ENCODE peak calls at places on chromosomes 1 and 21, in five cellular contexts. L is ovary; E is CD8-positive, alpha-beta T cell; T is PC-9; O is heart right ventricle. R is an unnamed sample.

GRCh38 chr1:21174638-21175323 is 1.9 kb downstream of the EIF4G3 start:
- DNase-seq in E (no peak), T (no peak), L (no peak), O (no peak), R (peak; percentile 13)

GRCh38 chr1:65189716-65190115 is 41.7 kb downstream of the AK4 start:
- DNase-seq in L (no peak), T (no peak), O (no peak), E (no peak), R (no peak)

GRCh38 chr1:32894019-32894600 is 7.1 kb downstream of the TMEM54 start:
- DNase-seq in O (no peak), T (no peak), L (no peak), E (no peak), R (no peak)

GRCh38 chr1:154837034-154837678 is 32.9 kb downstream of the KCNN3 start:
- DNase-seq in E (no peak), L (peak; percentile 43), O (peak; percentile 31), T (no peak), R (no peak)

GRCh38 chr1:203769505-203770343 is 4.7 kb downstream of the LAX1 start:
- DNase-seq in E (no peak), L (peak; percentile 26), O (peak; percentile 58), T (no peak), R (peak; percentile 48)

GRCh38 chr1:105632342-105633196 is 1423.9 kb upstream of the PRMT6 start:
- DNase-seq in T (no peak), L (no peak), E (no peak), O (no peak), R (no peak)

GRCh38 chr21:46122241-46122671 is 24.3 kb downstream of the COL6A2 start:
- DNase-seq in T (no peak), E (no peak), L (peak; percentile 23), O (no peak), R (peak; percentile 9)

GRCh38 chr21:26965567-26966359 is 1.1 kb downstream of the ADAMTS5 start:
- DNase-seq in L (peak; percentile 83), O (peak; percentile 55), T (no peak), E (no peak), R (peak; percentile 63)

GRCh38 chr1:203360772-203361171 is 9.8 kb upstream of the FMOD start:
- DNase-seq in T (no peak), E (no peak), O (no peak), L (peak; percentile 7), R (no peak)

GRCh38 chr1:205124726-205125125 is 2.9 kb upstream of the RBBP5 start:
- DNase-seq in L (no peak), E (no peak), O (no peak), T (no peak), R (no peak)

GRCh38 chr21:16554522-16554921 is 824.7 kb downstream of the USP25 start:
- DNase-seq in T (no peak), O (peak; percentile 31), L (no peak), E (no peak), R (no peak)

GRCh38 chr1:62325076-62325475 is 5.8 kb upstream of the KANK4 start:
- DNase-seq in L (no peak), O (no peak), E (no peak), T (peak; percentile 79), R (no peak)

GRCh38 chr1:223556414-223557124 is 108.9 kb downstream of the CAPN8 start:
- DNase-seq in T (peak; percentile 80), L (no peak), O (peak; percentile 24), E (no peak), R (peak; percentile 43)

GRCh38 chr1:93909146-93910050 is at the start of gene GCLM:
- DNase-seq in L (peak; percentile 93), E (peak; percentile 87), T (peak; percentile 97), O (peak; percentile 95), R (peak; percentile 92)

GRCh38 chr21:21182401-21182800 is 184.2 kb downstream of the NCAM2 start:
- DNase-seq in T (no peak), E (no peak), L (no peak), O (no peak), R (no peak)

GRCh38 chr1:37867784-37868183 is 8.4 kb upstream of the MTF1 start:
- DNase-seq in L (no peak), O (no peak), E (no peak), T (no peak), R (no peak)

GRCh38 chr21:36754241-36754881 is 55.4 kb downstream of the SIM2 start:
- DNase-seq in E (no peak), T (no peak), L (no peak), O (no peak), R (no peak)

GRCh38 chr1:201648066-201648910 is 109.4 kb downstream of the NAV1 start:
- DNase-seq in T (peak; percentile 52), L (peak; percentile 66), E (no peak), O (peak; percentile 68), R (peak; percentile 68)

GRCh38 chr1:100860397-100860991 is 34.1 kb downstream of the EXTL2 start:
- DNase-seq in L (no peak), O (no peak), T (no peak), E (no peak), R (peak; percentile 43)

GRCh38 chr1:27664291-27664690 is 7.7 kb downstream of the IFI6 start:
- DNase-seq in T (no peak), O (no peak), L (no peak), E (no peak), R (no peak)

GRCh38 chr1:114040273-114041043 is 61.2 kb downstream of the OLFML3 start:
- DNase-seq in O (no peak), E (no peak), L (no peak), T (no peak), R (no peak)

GRCh38 chr1:155977607-155978324 is 581 bp downstream of the ARHGEF2 start:
- DNase-seq in O (peak; percentile 62), T (no peak), L (peak; percentile 67), E (peak; percentile 48), R (peak; percentile 48)

GRCh38 chr1:155000475-155000724 is 2.2 kb upstream of the ZBTB7B start:
- DNase-seq in T (no peak), O (no peak), L (no peak), E (peak; percentile 35), R (peak; percentile 50)

GRCh38 chr1:36594041-36594440 is 111.3 kb upstream of the CSF3R start:
- DNase-seq in T (no peak), O (no peak), E (no peak), L (no peak), R (no peak)

GRCh38 chr1:32224285-32224684 is 2.1 kb downstream of the EIF3I start:
- DNase-seq in E (no peak), O (no peak), L (no peak), T (no peak), R (no peak)

GRCh38 chr1:215001419-215002021 is 81.0 kb upstream of the KCNK2 start:
- DNase-seq in E (no peak), L (no peak), O (no peak), T (no peak), R (no peak)

GRCh38 chr1:35790670-35791069 is 17.1 kb upstream of the AGO4 start:
- DNase-seq in L (no peak), T (no peak), E (no peak), O (no peak), R (no peak)

GRCh38 chr1:147579532-147580199 is 38.4 kb downstream of the BCL9 start:
- DNase-seq in O (no peak), T (no peak), L (no peak), E (no peak), R (no peak)

GRCh38 chr1:206471993-206472392 is 1.7 kb downstream of the IKBKE start:
- DNase-seq in O (no peak), E (peak; percentile 43), L (no peak), T (no peak), R (no peak)

GRCh38 chr1:203187306-203188264 is 1.1 kb upstream of the CHI3L1 start:
- DNase-seq in L (no peak), T (no peak), E (no peak), O (no peak), R (no peak)

GRCh38 chr1:219298581-219299148 is 125.0 kb downstream of the LYPLAL1 start:
- DNase-seq in O (no peak), L (no peak), T (no peak), E (no peak), R (no peak)

GRCh38 chr1:70115315-70115714 is 90.1 kb downstream of the LRRC40 start:
- DNase-seq in O (no peak), T (no peak), L (no peak), E (no peak), R (no peak)

DNA sequence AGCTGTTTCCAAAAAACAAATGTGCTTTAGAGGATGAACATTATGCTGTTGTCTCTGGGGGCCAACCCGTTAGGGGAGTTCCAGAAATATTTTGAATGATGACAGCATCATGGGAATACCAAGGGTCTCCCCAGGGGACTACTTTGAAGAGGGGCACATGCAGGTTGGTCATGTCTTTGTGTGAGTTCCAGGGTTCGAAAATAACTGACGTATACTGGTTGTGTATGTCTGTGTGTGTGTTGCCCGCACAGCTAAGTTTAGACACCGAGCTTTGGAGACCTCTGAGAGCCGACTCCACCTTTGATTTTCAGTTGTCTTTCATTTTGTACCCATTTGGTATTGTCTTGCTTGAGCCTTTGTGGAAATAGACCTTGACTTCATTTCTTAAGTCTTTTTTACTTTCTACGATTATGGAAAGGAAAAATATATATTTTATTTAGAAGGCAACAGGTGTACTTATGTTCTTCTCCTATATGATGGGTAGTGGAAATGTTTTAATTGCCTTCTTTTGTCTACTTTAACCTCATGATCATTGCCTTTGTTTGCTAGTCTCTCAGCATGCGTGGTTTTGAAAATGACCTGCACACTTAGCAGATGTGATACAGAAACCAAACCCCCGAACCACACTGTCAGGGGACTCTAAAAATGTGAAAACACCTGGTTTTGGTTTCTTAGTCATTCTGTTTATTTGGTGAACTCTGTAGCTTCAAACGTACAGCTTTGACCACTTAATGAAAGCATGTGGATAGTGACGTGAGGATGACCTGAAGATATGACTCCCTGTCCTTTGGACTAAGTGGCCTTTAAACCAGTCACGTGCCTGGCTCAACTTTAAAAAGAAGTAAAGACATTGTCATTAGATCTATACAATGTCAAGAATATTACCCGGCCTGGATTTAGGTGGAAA is 56.5 kb downstream of the GALNT2 start:
- DNase-seq in E (no peak), L (no peak), T (no peak), O (no peak), R (no peak)
- H3K4me1 ChIP-seq in E (peaks cover 38% of the 10 kb centered on the region), L (peaks cover 8% of the 10 kb centered on the region), T (peaks cover 14% of the 10 kb centered on the region), O (peaks cover 65% of the 10 kb centered on the region), R (peaks cover 20% of the 10 kb centered on the region)

GRCh38 chr1:226736908-226737818 is 1.9 kb downstream of the ITPKB start:
- DNase-seq in O (peak; percentile 49), E (peak; percentile 62), T (peak; percentile 7), L (peak; percentile 39), R (peak; percentile 58)
- TF ChIP-seq CTCF in O (peak; percentile 35), E (no peak), T (no peak), L (no peak), R (no peak)

DNA sequence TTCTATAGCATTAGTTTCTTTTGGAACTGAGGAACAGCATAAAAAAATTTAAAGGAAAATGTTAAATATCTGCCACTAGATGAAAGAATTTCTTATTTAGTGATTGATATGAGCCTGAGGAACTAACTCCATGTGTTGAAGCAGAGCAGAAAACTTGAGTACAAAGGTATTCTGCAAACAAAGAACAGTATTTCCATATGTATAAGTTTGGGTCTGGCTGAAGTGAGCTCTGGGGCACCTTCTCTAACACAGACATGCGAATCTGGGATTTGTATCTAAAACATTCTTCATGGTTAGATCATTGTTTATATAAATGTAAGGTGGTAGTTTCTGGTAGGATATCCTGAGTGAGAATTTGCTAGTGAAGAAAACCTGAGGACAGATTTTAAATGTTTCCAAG is 123.2 kb downstream of the TYW3 start:
- DNase-seq in E (no peak), T (no peak), O (no peak), L (no peak), R (no peak)
- H3K27ac ChIP-seq in E (no peak overlapping the region), T (no peak overlapping the region), O (no peak overlapping the region), L (no peak overlapping the region), R (no peak overlapping the region)

GRCh38 chr1:198173832-198174231 is 17.0 kb downstream of the NEK7 start:
- DNase-seq in O (no peak), T (no peak), L (no peak), E (no peak), R (no peak)
- H3K4me1 ChIP-seq in O (peaks cover 96% of the 10 kb centered on the region), T (no peaks in the 10 kb centered on the region), L (peaks cover 18% of the 10 kb centered on the region), E (peaks cover 85% of the 10 kb centered on the region), R (peaks cover 22% of the 10 kb centered on the region)

GRCh38 chr1:97634758-97635157 is 286.1 kb downstream of the DPYD start:
- DNase-seq in E (no peak), L (no peak), O (no peak), T (no peak), R (no peak)
- TF ChIP-seq CTCF in E (no peak), L (no peak), O (no peak), T (no peak), R (no peak)